ENCODE peak calls at places on chromosomes 6 and 20, in five cellular contexts. X, A, K, Y and U are unnamed samples.

GRCh38 chr6:141925001-141925400 is 207.7 kb upstream of the GJE1 start:
- DNase-seq in X (no peak), Y (no peak), A (peak), K (peak), U (no peak)

GRCh38 chr6:169251371-169251802 is 2.3 kb downstream of the THBS2 start:
- DNase-seq in K (no peak), A (no peak), Y (no peak), X (no peak), U (no peak)

GRCh38 chr6:22308939-22309338 is 12.1 kb upstream of the PRL start:
- DNase-seq in A (no peak), Y (no peak), K (no peak), X (no peak), U (no peak)

GRCh38 chr6:118350881-118351430 is 197.1 kb upstream of the PLN start:
- DNase-seq in X (no peak), K (peak), A (no peak), Y (no peak), U (no peak)

GRCh38 chr20:33423141-33423834 is 20.3 kb downstream of the SNTA1 start:
- DNase-seq in K (peak), X (no peak), A (no peak), Y (no peak), U (no peak)

GRCh38 chr6:33759887-33760629 is 13.4 kb upstream of the IP6K3 start:
- DNase-seq in X (no peak), K (no peak), Y (no peak), A (no peak), U (no peak)

GRCh38 chr20:11970243-11970836 is 52.6 kb downstream of the BTBD3 start:
- DNase-seq in A (peak), K (no peak), Y (no peak), X (no peak), U (no peak)

GRCh38 chr6:10558575-10558974 is 37.4 kb downstream of the GCNT2 start:
- DNase-seq in X (no peak), K (no peak), Y (no peak), A (no peak), U (peak)

GRCh38 chr6:46904117-46904516 is 17.6 kb downstream of the ADGRF5 start:
- DNase-seq in K (no peak), X (no peak), Y (no peak), A (no peak), U (no peak)

GRCh38 chr6:105111093-105111492 is 68.7 kb downstream of the POPDC3 start:
- DNase-seq in A (no peak), Y (no peak), X (no peak), K (no peak), U (no peak)

GRCh38 chr6:123515715-123516114 is 121.0 kb downstream of the TRDN start:
- DNase-seq in X (no peak), K (no peak), Y (no peak), A (no peak), U (no peak)

GRCh38 chr20:2006452-2007381 is 12.9 kb upstream of the PDYN start:
- DNase-seq in A (peak), K (peak), X (peak), Y (peak), U (peak)

GRCh38 chr6:134065706-134066105 is 13.3 kb upstream of the SLC2A12 start:
- DNase-seq in Y (no peak), K (peak), A (peak), X (no peak), U (peak)

GRCh38 chr6:140623498-140623897 is 1249.0 kb upstream of the CITED2 start:
- DNase-seq in A (no peak), X (no peak), K (peak), Y (no peak), U (no peak)

GRCh38 chr6:169254456-169255316 is 1.0 kb upstream of the THBS2 start:
- DNase-seq in Y (no peak), X (no peak), A (no peak), K (no peak), U (no peak)

GRCh38 chr6:31792741-31793140 is 2.8 kb downstream of the VARS1 start:
- DNase-seq in X (no peak), A (peak), Y (no peak), K (peak), U (no peak)

GRCh38 chr20:325889-326644 is 715 bp downstream of the SOX12 start:
- DNase-seq in K (peak), X (peak), Y (peak), A (peak), U (peak)

GRCh38 chr6:167341665-167342655 is 17.1 kb downstream of the TTLL2 start:
- DNase-seq in Y (no peak), K (no peak), X (no peak), A (no peak), U (no peak)

GRCh38 chr6:165031491-165031890 is 277.9 kb downstream of the C6orf118 start:
- DNase-seq in A (peak), K (no peak), X (no peak), Y (no peak), U (no peak)

DNA sequence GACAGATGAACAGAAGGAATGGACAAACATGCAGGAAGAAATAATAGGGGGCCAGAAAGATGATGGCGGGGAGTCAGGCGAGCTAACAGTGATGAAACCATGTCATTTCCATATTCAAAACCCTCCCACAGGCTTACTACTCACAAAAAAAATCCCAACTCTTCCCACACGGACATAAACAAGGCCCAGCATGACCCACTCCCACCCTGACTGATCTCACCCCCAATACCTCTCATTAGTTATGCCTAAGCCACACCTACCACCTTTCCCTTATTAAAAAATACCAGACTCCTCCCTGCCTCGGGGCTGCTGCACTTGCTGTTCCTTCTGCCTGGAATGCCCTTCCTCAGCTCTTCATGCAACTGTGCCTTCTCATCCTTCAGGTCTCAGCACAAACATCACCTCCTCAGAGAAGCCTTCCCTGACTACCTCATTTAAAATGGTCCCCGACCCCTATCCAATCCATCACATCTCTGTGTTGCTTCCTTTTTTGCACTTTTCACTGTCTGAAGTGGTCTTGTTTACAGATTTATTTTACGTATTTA is 145.8 kb downstream of the PREX1 start:
- DNase-seq in A (peak), K (no peak), Y (no peak), X (no peak), U (no peak)
- H2BK5ac ChIP-seq in A (no peak), K (no peak), Y (no peak), X (peak), U (no peak)

DNA sequence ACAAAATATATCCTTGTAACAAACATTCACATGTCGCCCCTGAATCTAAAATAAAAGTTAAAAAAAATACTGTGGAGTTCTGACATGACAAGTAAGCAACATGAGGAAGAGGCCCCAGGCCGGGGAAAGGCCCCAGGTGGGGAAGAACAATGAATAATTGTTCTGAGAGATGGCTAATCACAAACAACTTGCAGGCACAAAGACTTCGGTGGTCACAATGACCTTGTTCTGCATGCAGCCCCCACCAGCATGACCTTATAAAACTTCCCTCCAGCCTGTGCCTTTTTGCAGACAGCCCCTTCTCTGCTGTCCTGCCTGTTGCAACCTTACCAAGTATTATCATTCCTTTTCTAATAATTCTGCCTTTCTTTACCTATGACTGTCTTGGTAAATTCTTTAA is 95.7 kb upstream of the MYLIP start:
- DNase-seq in A (no peak), Y (no peak), X (no peak), K (no peak), U (no peak)
- H2BK12ac ChIP-seq in A (no peak), Y (no peak), X (no peak), K (no peak), U (no peak)

GRCh38 chr6:6748001-6748400 is 159.5 kb downstream of the LY86 start:
- DNase-seq in Y (no peak), A (no peak), X (no peak), K (no peak), U (no peak)

GRCh38 chr6:6751197-6751596 is 162.7 kb downstream of the LY86 start:
- DNase-seq in A (no peak), K (no peak), X (no peak), Y (no peak), U (no peak)

GRCh38 chr6:6752129-6752528 is 163.6 kb downstream of the LY86 start:
- DNase-seq in X (no peak), A (no peak), Y (no peak), K (no peak), U (no peak)

GRCh38 chr6:6751615-6752014 is 163.1 kb downstream of the LY86 start:
- DNase-seq in A (no peak), Y (no peak), K (no peak), X (no peak), U (no peak)

GRCh38 chr6:6749791-6750434 is 161.4 kb downstream of the LY86 start:
- DNase-seq in A (peak), X (peak), Y (no peak), K (peak), U (peak)
- H2BK5ac ChIP-seq in A (no peak), X (no peak), Y (no peak), K (peak), U (no peak)

DNA sequence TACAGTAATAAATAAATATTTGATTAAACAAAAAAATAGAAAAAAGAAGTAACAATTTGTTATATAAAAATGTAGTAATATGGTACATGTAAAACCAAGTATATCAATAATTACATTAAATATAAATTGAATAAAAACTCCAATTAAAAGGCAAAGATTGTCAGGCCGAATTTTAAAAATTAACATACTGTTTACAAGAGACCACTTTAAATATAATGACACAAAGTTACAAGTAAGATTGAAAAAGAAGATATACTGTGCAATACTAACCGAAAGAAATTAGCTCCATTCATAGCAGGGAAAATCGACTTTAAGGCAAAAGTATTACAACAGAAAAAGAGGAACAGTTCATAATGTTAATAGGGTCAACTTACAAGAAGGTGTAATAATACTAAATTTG is 571.5 kb upstream of the ARID1B start:
- DNase-seq in A (no peak), Y (no peak), K (no peak), X (no peak), U (no peak)
- H2BK12ac ChIP-seq in A (no peak), Y (no peak), K (no peak), X (no peak), U (no peak)

DNA sequence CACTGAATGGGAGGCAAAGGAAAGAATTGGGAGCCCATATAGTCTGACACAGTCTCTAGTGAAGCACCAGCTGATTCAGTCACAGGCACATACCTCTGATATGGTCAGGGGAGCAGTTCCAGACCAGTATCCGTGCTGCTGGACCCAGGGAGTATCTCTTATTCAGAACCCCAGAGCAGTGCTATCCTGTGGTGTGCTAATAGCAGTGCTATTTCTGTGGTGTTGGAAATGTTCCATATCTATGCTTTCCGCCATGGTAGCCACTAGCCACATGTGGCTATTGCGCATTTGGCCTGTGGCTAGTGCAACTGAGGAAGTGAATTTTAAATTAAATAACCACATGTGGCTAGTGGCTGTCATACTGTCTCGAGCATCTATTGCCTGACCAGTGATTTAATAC is 11.0 kb downstream of the SCUBE3 start:
- DNase-seq in A (no peak), X (no peak), K (no peak), Y (no peak), U (no peak)
- H2BK5ac ChIP-seq in A (no peak), X (no peak), K (no peak), Y (no peak), U (no peak)

GRCh38 chr6:39792501-39793450 is 600 bp downstream of the DAAM2 start:
- DNase-seq in X (peak), K (no peak), Y (no peak), A (no peak), U (peak)
- H2BK12ac ChIP-seq in X (peak), K (peak), Y (no peak), A (peak), U (no peak)

GRCh38 chr20:34895465-34895864 is 19.1 kb downstream of the ACSS2 start:
- DNase-seq in K (no peak), Y (no peak), A (no peak), X (no peak), U (no peak)
- H2BK5ac ChIP-seq in K (no peak), Y (no peak), A (no peak), X (no peak), U (no peak)

DNA sequence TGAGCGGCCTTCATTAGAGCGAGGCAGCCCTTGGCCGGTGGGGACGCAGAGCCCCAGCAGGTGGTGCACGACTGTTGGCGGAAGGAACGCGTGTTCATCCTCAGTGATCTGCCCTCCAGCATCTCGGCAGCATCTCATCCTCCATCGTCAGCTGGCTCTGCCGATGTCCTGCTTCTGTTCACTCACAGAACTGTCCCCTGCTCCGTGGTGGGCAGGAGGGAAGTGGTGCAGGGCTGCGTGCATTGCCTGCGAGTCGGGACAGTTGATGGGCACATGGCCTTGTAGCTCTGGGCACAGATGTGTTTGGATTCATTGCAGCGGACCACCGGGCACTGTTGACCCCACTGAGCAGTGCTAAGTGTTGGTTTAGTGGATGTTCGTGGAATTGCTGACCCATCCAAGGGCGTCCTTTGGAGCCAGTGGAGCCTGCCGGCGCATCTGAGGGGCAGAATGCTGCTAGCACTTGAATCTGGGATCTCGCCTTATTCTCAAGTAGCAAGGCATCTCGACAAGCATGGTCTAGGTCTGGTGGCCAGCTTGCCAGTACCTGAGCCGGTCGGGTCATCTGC is 6.7 kb upstream of the SLC17A9 start:
- DNase-seq in X (no peak), Y (no peak), A (no peak), K (no peak), U (no peak)
- H2BK12ac ChIP-seq in X (no peak), Y (no peak), A (no peak), K (no peak), U (no peak)